ENCODE peak calls at places on chromosomes 11 and 22, in eight cellular contexts. Z, C, H, L, D, O, N and R are unnamed samples.

GRCh38 chr11:69635210-69635609 is 5.7 kb upstream of the CCND1 start:
- DNase-seq in Z (no peak), C (no peak), H (no peak), L (no peak), D (no peak), O (no peak), N (no peak), R (no peak)

GRCh38 chr11:93020248-93021088 is 51.0 kb downstream of the MTNR1B start:
- DNase-seq in Z (no peak), C (no peak), H (no peak), L (no peak), D (no peak), O (no peak), N (no peak), R (peak; percentile 86)

GRCh38 chr22:46006379-46007002 is 29.5 kb upstream of the WNT7B start:
- DNase-seq in Z (peak; percentile 78), C (peak; percentile 93), H (peak; percentile 93), L (peak; percentile 95), D (peak; percentile 92), O (peak; percentile 98), N (peak; percentile 96), R (peak; percentile 94)

GRCh38 chr11:104916442-104916841 is 18.2 kb upstream of the CASP12 start:
- DNase-seq in Z (no peak), C (no peak), H (no peak), L (no peak), D (no peak), O (no peak), N (no peak), R (no peak)

GRCh38 chr11:58905141-58905715 is 34.1 kb upstream of the GLYATL1 start:
- DNase-seq in Z (no peak), C (no peak), H (peak; percentile 81), L (no peak), D (no peak), O (peak; percentile 65), N (peak; percentile 36), R (peak; percentile 38)

GRCh38 chr11:124863137-124863825 is 2.0 kb upstream of the ROBO3 start:
- DNase-seq in Z (no peak), C (peak; percentile 62), H (peak; percentile 95), L (peak; percentile 30), D (no peak), O (no peak), N (no peak), R (peak; percentile 50)

GRCh38 chr11:97908354-97908753 is 1112.4 kb upstream of the CNTN5 start:
- DNase-seq in Z (no peak), C (no peak), H (no peak), L (no peak), D (no peak), O (no peak), N (no peak), R (no peak)

GRCh38 chr11:29258411-29258810 is 758.4 kb downstream of the KCNA4 start:
- DNase-seq in Z (no peak), C (no peak), H (no peak), L (no peak), D (no peak), O (no peak), N (no peak), R (no peak)

GRCh38 chr11:44316388-44317240 is 6.7 kb upstream of the ALX4 start:
- DNase-seq in Z (no peak), C (no peak), H (peak; percentile 73), L (no peak), D (no peak), O (no peak), N (no peak), R (no peak)

GRCh38 chr11:19648321-19648720 is 64.3 kb upstream of the NAV2 start:
- DNase-seq in Z (no peak), C (no peak), H (no peak), L (no peak), D (no peak), O (no peak), N (no peak), R (no peak)

GRCh38 chr22:35564975-35565867 is 24.6 kb downstream of the RASD2 start:
- DNase-seq in Z (no peak), C (no peak), H (no peak), L (no peak), D (no peak), O (no peak), N (no peak), R (peak; percentile 52)

GRCh38 chr22:28014141-28015055 is 95.3 kb upstream of the PITPNB start:
- DNase-seq in Z (no peak), C (no peak), H (peak; percentile 83), L (no peak), D (no peak), O (no peak), N (no peak), R (no peak)

GRCh38 chr22:38230108-38230825 is 28.5 kb downstream of the MAFF start:
- DNase-seq in Z (no peak), C (no peak), H (peak; percentile 47), L (peak; percentile 84), D (peak; percentile 80), O (peak; percentile 47), N (no peak), R (peak; percentile 82)

GRCh38 chr11:26996056-26996455 is 2.1 kb downstream of the FIBIN start:
- DNase-seq in Z (no peak), C (no peak), H (no peak), L (no peak), D (no peak), O (no peak), N (no peak), R (peak; percentile 60)

GRCh38 chr11:65416341-65417185 is 6.0 kb upstream of the NEAT1 start:
- DNase-seq in Z (peak; percentile 87), C (peak; percentile 93), H (peak; percentile 91), L (peak; percentile 97), D (peak; percentile 96), O (peak; percentile 84), N (peak; percentile 93), R (peak; percentile 87)

GRCh38 chr22:46025973-46026906 is 49.3 kb upstream of the WNT7B start:
- DNase-seq in Z (no peak), C (no peak), H (no peak), L (no peak), D (no peak), O (no peak), N (no peak), R (no peak)

GRCh38 chr22:44304354-44304753 is 8.4 kb downstream of the SHISAL1 start:
- DNase-seq in Z (no peak), C (no peak), H (peak; percentile 51), L (no peak), D (no peak), O (no peak), N (no peak), R (peak; percentile 44)

GRCh38 chr11:22079133-22079847 is 113.6 kb upstream of the ANO5 start:
- DNase-seq in Z (peak; percentile 26), C (no peak), H (no peak), L (no peak), D (no peak), O (no peak), N (no peak), R (no peak)

GRCh38 chr11:57543601-57544000 is 6.2 kb downstream of the SMTNL1 start:
- DNase-seq in Z (no peak), C (no peak), H (no peak), L (no peak), D (no peak), O (no peak), N (no peak), R (no peak)

GRCh38 chr11:128630367-128631230 is 43.2 kb upstream of the ETS1 start:
- DNase-seq in Z (peak; percentile 62), C (peak; percentile 89), H (peak; percentile 87), L (peak; percentile 88), D (peak; percentile 94), O (peak; percentile 82), N (peak; percentile 89), R (peak; percentile 95)

GRCh38 chr11:66992041-66992440 is 16.9 kb downstream of the C11orf86 start:
- DNase-seq in Z (no peak), C (no peak), H (no peak), L (no peak), D (no peak), O (no peak), N (no peak), R (no peak)

GRCh38 chr11:46114378-46114777 is 6.9 kb downstream of the PHF21A start:
- DNase-seq in Z (no peak), C (no peak), H (no peak), L (no peak), D (no peak), O (no peak), N (no peak), R (no peak)

GRCh38 chr11:74459584-74459983 is 7.8 kb downstream of the KCNE3 start:
- DNase-seq in Z (no peak), C (no peak), H (no peak), L (no peak), D (no peak), O (no peak), N (no peak), R (no peak)
- H3K4me3 ChIP-seq in Z (no peak overlapping the region), C (no peak overlapping the region), H (no peak overlapping the region), L (no peak overlapping the region), D (no peak overlapping the region), O (no peak overlapping the region), N (no peak overlapping the region), R (no peak overlapping the region)

DNA sequence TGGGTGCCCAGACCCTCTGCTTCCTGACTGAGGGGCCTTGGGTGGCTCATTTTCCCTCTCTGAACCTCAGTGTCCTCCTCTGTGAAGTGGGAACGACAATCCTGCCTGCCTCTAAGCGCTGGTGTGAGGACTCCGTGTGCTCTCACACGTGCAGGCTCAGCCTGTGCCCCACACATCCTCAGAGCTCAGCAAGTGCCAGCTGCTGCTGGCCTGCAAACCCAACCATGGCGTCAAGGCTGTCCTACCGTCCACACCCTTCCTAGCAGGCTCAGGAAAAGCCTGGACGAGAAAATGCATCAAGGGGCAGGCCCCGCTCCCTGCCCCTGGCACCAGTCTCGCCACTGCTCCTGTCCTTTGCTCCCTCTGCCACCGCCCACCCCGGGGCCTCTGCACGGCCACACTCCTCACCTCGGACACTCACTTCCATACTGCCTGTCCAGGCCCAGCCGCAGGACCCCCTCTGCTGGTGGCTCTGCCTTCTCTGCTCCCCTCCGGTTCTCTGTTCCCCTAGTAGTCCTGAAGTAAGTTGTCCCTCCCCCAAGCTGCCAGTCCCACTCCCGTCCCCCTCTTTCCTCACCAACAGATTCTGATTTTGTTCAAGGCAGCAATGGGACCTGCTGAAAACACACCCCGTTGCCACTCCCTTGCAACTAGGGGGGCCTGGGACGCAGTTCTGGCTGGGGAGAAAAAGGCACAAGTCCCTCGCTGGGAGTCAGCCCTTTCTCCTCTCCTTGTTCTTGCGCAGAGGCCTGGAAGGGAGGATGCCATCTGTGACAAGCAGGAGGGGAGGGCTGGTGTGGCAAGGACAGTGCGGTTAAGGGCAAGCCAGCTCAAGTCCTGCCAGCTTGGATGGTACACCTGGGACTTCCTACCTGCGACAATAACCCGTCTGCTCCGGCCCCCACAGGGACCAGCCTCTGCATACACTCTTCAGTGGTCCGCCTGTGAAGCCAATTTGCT is 62.2 kb downstream of the ARFGAP3 start:
- DNase-seq in Z (no peak), C (no peak), H (peak; percentile 45), L (no peak), D (no peak), O (no peak), N (no peak), R (no peak)
- TF ChIP-seq CTCF in Z (no peak), C (no peak), H (peak; percentile 45), L (no peak), D (no peak), O (peak; percentile 23), N (no peak), R (peak; percentile 23)

GRCh38 chr22:39239561-39240423 is 5.0 kb downstream of the PDGFB start:
- DNase-seq in Z (no peak), C (peak; percentile 86), H (no peak), L (peak; percentile 93), D (peak; percentile 88), O (no peak), N (peak; percentile 30), R (no peak)
- H3K4me3 ChIP-seq in Z (peak overlapping the region; percentile 54), C (no peak overlapping the region), H (no peak overlapping the region), L (no peak overlapping the region), D (no peak overlapping the region), O (no peak overlapping the region), N (peak overlapping the region; percentile 73), R (no peak overlapping the region)

GRCh38 chr11:77115181-77115611 is 12.6 kb downstream of the OMP start:
- DNase-seq in Z (no peak), C (no peak), H (no peak), L (no peak), D (no peak), O (no peak), N (no peak), R (no peak)
- TF ChIP-seq CTCF in Z (no peak), C (no peak), H (peak; percentile 24), L (no peak), D (no peak), O (peak; percentile 35), N (no peak), R (peak; percentile 32)